ENCODE peak calls at places on chromosome 22, in five cellular contexts. B is upper lobe of right lung, K is kidney epithelial cell, R is BJ, X is breast epithelium. P is an unnamed sample.

GRCh38 chr22:17007257-17007656 is 765 bp downstream of the GAB4 start:
- DNase-seq in B (no peak), K (no peak), R (no peak), X (no peak), P (no peak)

GRCh38 chr22:26393929-26394328 is 35.1 kb upstream of the ASPHD2 start:
- DNase-seq in B (no peak), K (no peak), R (no peak), X (no peak), P (no peak)

GRCh38 chr22:25661067-25661466 is 80.9 kb upstream of the MYO18B start:
- DNase-seq in B (no peak), K (no peak), R (no peak), X (no peak), P (no peak)

GRCh38 chr22:19791243-19791642 is 30.7 kb downstream of the TBX1 start:
- DNase-seq in B (no peak), K (no peak), R (no peak), X (no peak), P (no peak)

GRCh38 chr22:39664485-39665200 is 94.1 kb downstream of the CACNA1I start:
- DNase-seq in B (no peak), K (no peak), R (no peak), X (no peak), P (no peak)

GRCh38 chr22:27327981-27328721 is 473.4 kb downstream of the MN1 start:
- DNase-seq in B (no peak), K (no peak), R (no peak), X (no peak), P (peak)

GRCh38 chr22:20102203-20102780 is 13.6 kb upstream of the RANBP1 start:
- DNase-seq in B (no peak), K (no peak), R (no peak), X (no peak), P (no peak)

GRCh38 chr22:41910050-41910598 is 4.8 kb downstream of the SHISA8 start:
- DNase-seq in B (no peak), K (no peak), R (no peak), X (no peak), P (no peak)

GRCh38 chr22:25569983-25570382 is 5.5 kb downstream of the GRK3 start:
- DNase-seq in B (no peak), K (no peak), R (no peak), X (no peak), P (no peak)

GRCh38 chr22:33513388-33514336 is 406.6 kb downstream of the LARGE1 start:
- DNase-seq in B (no peak), K (no peak), R (no peak), X (no peak), P (no peak)

GRCh38 chr22:18032455-18033101 is 8.2 kb upstream of the MICAL3 start:
- DNase-seq in B (no peak), K (peak), R (no peak), X (no peak), P (no peak)

GRCh38 chr22:27881404-27881803 is 37.7 kb downstream of the PITPNB start:
- DNase-seq in B (no peak), K (no peak), R (no peak), X (peak), P (no peak)

GRCh38 chr22:49242480-49242879 is 585.2 kb downstream of the BRD1 start:
- DNase-seq in B (no peak), K (no peak), R (no peak), X (no peak), P (peak)

GRCh38 chr22:20865869-20866445 is 7.2 kb downstream of the SNAP29 start:
- DNase-seq in B (no peak), K (no peak), R (no peak), X (no peak), P (no peak)

DNA sequence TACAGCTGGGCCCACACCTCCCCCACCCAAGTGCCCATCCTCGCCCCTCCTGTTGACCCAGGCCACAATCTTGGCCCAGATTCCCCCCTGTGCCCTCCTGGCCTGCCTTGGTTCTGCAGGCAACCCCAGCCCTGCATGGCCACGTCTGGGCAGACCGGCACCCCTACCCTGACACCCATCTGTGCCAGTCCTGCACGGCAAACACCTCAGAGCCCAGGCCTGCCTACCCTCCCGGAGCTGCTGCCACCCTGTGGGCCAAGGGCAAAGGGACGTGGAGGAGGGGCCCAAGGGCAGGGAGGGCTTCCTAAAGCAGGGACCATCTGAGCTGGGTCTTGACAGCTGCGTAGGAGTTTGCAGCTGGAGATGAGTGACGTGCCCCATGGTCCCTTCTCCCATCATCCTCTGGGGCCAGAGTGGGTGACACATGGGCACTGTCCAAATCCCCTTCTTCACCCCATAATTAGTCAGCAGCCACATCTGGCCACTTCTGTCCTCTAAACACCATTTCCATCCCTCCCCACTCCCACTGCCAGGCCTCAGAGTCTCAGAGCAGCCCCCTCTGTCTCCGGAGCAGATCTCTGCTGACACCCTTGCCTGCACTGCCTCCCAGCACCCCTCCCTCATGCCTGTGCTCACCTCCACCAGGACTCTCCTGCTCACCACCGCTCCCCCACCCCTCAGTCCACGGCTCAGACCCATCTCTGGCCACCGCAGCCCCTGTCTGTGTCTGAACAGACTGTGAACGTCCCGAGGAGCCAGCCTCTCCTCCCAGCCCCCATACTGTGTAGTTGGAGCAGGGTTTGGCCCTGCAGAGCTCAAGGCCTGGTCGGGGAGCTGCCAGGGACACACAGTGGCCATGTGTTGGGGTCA is 35.6 kb upstream of the PPARA start:
- DNase-seq in B (no peak), K (no peak), R (no peak), X (no peak), P (no peak)
- TF ChIP-seq CTCF in B (no peak), K (no peak), R (no peak), X (peak), P (no peak)

GRCh38 chr22:36775966-36776669 is at the start of gene IFT27:
- DNase-seq in B (peak), K (peak), R (peak), X (peak), P (peak)

GRCh38 chr22:36772451-36772850 is 3.5 kb downstream of the IFT27 start:
- DNase-seq in B (peak), K (no peak), R (no peak), X (no peak), P (no peak)

GRCh38 chr22:36771376-36772063 is 4.4 kb downstream of the IFT27 start:
- DNase-seq in B (peak), K (no peak), R (no peak), X (no peak), P (no peak)

GRCh38 chr22:36775589-36775965 is 342 bp downstream of the IFT27 start:
- DNase-seq in B (no peak), K (no peak), R (no peak), X (peak), P (no peak)

GRCh38 chr22:36773935-36774334 is 2.0 kb downstream of the IFT27 start:
- DNase-seq in B (no peak), K (no peak), R (no peak), X (no peak), P (no peak)
- TF ChIP-seq CTCF in B (peak), K (peak), R (peak), X (no peak), P (peak)

DNA sequence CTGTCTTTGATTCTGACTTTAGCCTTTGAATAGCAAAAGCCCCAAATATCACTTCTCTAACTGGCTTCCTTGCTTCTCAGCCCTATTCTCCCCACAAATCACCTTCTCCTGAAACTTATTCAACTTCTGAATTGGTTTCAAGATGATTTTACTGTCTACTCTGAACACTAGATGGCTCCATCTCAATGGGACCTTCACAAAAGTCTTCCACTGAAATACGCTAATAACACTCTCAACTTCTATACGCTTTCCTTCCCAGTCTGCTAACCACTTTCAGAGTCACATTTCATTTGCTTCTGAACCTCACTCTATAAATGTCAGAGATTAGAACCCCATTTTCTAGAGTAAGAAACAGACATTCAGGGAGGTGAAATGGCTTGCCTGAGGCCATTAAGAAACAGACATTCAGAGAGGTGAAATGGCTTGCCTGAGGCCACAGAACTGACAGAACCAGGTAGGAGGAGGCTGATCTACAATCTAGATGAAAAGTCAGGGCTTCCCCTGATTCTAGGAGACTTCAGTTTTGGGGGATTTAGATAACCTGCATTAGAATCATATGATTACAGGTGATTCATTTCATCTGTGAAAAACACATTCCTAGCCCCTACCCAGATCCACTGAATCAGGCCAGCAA is 20.6 kb downstream of the MORC2 start:
- DNase-seq in B (no peak), K (no peak), R (no peak), X (no peak), P (peak)
- TF ChIP-seq CTCF in B (peak), K (peak), R (peak), X (peak), P (peak)

GRCh38 chr22:37639070-37639760 is at the start of gene SH3BP1:
- DNase-seq in B (peak), K (no peak), R (no peak), X (no peak), P (no peak)
- TF ChIP-seq CTCF in B (no peak), K (no peak), R (no peak), X (no peak), P (no peak)

GRCh38 chr22:23163665-23164064 is 16.6 kb upstream of the BCR start:
- DNase-seq in B (no peak), K (no peak), R (no peak), X (peak), P (no peak)

GRCh38 chr22:23166038-23166831 is 14.1 kb upstream of the BCR start:
- DNase-seq in B (no peak), K (no peak), R (no peak), X (no peak), P (no peak)

GRCh38 chr22:23166841-23167610 is 13.3 kb upstream of the BCR start:
- DNase-seq in B (no peak), K (no peak), R (no peak), X (no peak), P (no peak)

GRCh38 chr22:23161574-23161973 is 16.3 kb downstream of the RAB36 start:
- DNase-seq in B (no peak), K (no peak), R (no peak), X (no peak), P (no peak)

DNA sequence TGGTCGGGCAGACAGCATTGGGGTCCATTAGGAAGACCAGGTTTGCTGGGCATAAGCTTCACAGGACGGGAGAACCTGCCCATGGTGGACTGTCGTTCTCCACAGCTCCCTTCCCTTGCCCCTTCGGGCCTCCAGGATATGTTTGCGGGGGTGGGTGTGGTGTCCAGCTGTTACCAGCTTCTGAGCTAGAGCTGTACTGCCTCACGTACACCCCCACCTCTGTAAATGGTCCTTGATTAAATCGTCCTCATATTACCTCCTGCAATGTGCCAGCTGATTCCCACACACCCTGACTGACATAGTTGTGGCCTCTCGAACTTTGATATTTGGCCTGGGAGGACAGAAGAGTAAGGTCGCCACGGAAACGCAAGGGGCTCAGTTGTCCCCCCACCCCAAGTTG is 16.2 kb upstream of the BCR start:
- DNase-seq in B (no peak), K (no peak), R (no peak), X (no peak), P (no peak)
- TF ChIP-seq CTCF in B (no peak), K (no peak), R (no peak), X (no peak), P (no peak)

DNA sequence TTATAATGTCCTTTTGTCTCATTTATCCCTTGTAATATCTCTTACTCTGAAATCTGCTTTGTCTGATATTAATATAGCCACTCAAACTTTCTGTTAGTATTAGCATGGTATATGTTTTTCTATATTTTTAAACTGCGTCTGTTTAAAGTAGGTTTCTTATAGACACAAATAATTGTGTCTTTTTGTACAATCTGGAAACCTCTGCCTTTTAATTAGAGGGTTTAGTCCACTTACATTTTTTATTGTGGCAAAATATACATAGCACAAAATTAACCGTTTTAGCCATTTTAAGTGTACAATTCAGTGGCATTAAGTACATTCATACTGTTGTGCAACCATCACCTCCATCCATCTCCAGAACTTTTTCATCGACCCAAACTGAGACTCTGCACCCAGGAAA is 28.6 kb downstream of the PARVG start:
- DNase-seq in B (no peak), K (no peak), R (no peak), X (no peak), P (no peak)
- TF ChIP-seq CTCF in B (no peak), K (no peak), R (no peak), X (no peak), P (no peak)

GRCh38 chr22:46091277-46091977 is 58.9 kb upstream of the PPARA start:
- DNase-seq in B (peak), K (no peak), R (no peak), X (no peak), P (no peak)
- TF ChIP-seq CTCF in B (no peak), K (no peak), R (no peak), X (no peak), P (no peak)

GRCh38 chr22:47839586-47840245 is 1077.3 kb downstream of the TBC1D22A start:
- DNase-seq in B (no peak), K (no peak), R (no peak), X (no peak), P (no peak)

GRCh38 chr22:47841166-47841565 is 1078.7 kb downstream of the TBC1D22A start:
- DNase-seq in B (no peak), K (no peak), R (no peak), X (no peak), P (no peak)

GRCh38 chr22:47846206-47846605 is 1083.8 kb downstream of the TBC1D22A start:
- DNase-seq in B (no peak), K (no peak), R (no peak), X (no peak), P (no peak)

GRCh38 chr22:47837703-47838102 is 1075.3 kb downstream of the TBC1D22A start:
- DNase-seq in B (no peak), K (no peak), R (no peak), X (no peak), P (no peak)

GRCh38 chr22:47842119-47842518 is 1079.7 kb downstream of the TBC1D22A start:
- DNase-seq in B (no peak), K (no peak), R (no peak), X (no peak), P (no peak)
- TF ChIP-seq CTCF in B (no peak), K (no peak), R (no peak), X (no peak), P (no peak)

GRCh38 chr22:29855611-29856181 is 17.6 kb upstream of the ASCC2 start:
- DNase-seq in B (no peak), K (no peak), R (no peak), X (no peak), P (no peak)
- TF ChIP-seq CTCF in B (no peak), K (no peak), R (no peak), X (no peak), P (no peak)

GRCh38 chr22:31080848-31081649 is at the start of gene SMTN:
- DNase-seq in B (peak), K (peak), R (peak), X (peak), P (peak)
- TF ChIP-seq CTCF in B (no peak), K (peak), R (no peak), X (peak), P (no peak)

P was measured in esophagus muscularis mucosa.